ENCODE peak calls at places on chromosomes 3 and 15, in four cellular contexts. One of them, this sample, is unnamed.
A peak's percentile ranks its signal among the peaks of the same experiment; 100 is the strongest.

GRCh38 chr3:30775070-30775469 is 119.4 kb downstream of the GADL1 start:
- DNase-seq in K562: no peak
- DNase-seq in H1: no peak
- DNase-seq in HepG2: no peak
- DNase-seq in this sample: no peak

GRCh38 chr3:107242579-107242978 is 134.7 kb upstream of the CCDC54 start:
- DNase-seq in H1: no peak
- DNase-seq in HepG2: no peak
- DNase-seq in K562: no peak
- DNase-seq in this sample: no peak

GRCh38 chr3:76873509-76874242 is 166.2 kb upstream of the ROBO2 start:
- DNase-seq in H1: no peak
- DNase-seq in HepG2: peak; percentile 1
- DNase-seq in K562: no peak
- DNase-seq in this sample: no peak

GRCh38 chr15:78209646-78210348 is 24.6 kb downstream of the ACSBG1 start:
- DNase-seq in HepG2: no peak
- DNase-seq in H1: peak; percentile 16
- DNase-seq in K562: no peak
- DNase-seq in this sample: no peak

GRCh38 chr3:69305011-69305410 is 80.9 kb downstream of the FRMD4B start:
- DNase-seq in H1: no peak
- DNase-seq in K562: no peak
- DNase-seq in HepG2: no peak
- DNase-seq in this sample: no peak

GRCh38 chr15:34365073-34365825 is 1.7 kb downstream of the LPCAT4 start:
- DNase-seq in H1: no peak
- DNase-seq in K562: no peak
- DNase-seq in HepG2: no peak
- DNase-seq in this sample: no peak

GRCh38 chr3:48238506-48239085 is 2.3 kb upstream of the ZNF589 start:
- DNase-seq in HepG2: no peak
- DNase-seq in K562: no peak
- DNase-seq in H1: no peak
- DNase-seq in this sample: no peak

GRCh38 chr3:59555593-59556315 is 505.9 kb upstream of the CFAP20DC start:
- DNase-seq in H1: no peak
- DNase-seq in K562: no peak
- DNase-seq in HepG2: no peak
- DNase-seq in this sample: no peak

GRCh38 chr15:98416222-98416835 is 232.0 kb upstream of the IGF1R start:
- DNase-seq in HepG2: no peak
- DNase-seq in H1: no peak
- DNase-seq in K562: no peak
- DNase-seq in this sample: no peak

GRCh38 chr3:170346481-170347125 is 10.9 kb upstream of the SKIL start:
- DNase-seq in H1: no peak
- DNase-seq in K562: no peak
- DNase-seq in HepG2: no peak
- DNase-seq in this sample: peak; percentile 59

GRCh38 chr3:82194870-82195269 is 433.4 kb upstream of the GBE1 start:
- DNase-seq in H1: no peak
- DNase-seq in K562: no peak
- DNase-seq in HepG2: no peak
- DNase-seq in this sample: no peak
- TF ChIP-seq JUN in H1: no peak
- TF ChIP-seq JUN in K562: no peak
- TF ChIP-seq JUN in HepG2: no peak
- TF ChIP-seq JUN in this sample: no peak

GRCh38 chr3:80213076-80213475 is 445.3 kb upstream of the ROBO1 start:
- DNase-seq in H1: no peak
- DNase-seq in HepG2: no peak
- DNase-seq in K562: no peak
- DNase-seq in this sample: no peak
- TF ChIP-seq HDAC2 in H1: no peak
- TF ChIP-seq HDAC2 in HepG2: no peak
- TF ChIP-seq HDAC2 in K562: no peak
- TF ChIP-seq HDAC2 in this sample: no peak

DNA sequence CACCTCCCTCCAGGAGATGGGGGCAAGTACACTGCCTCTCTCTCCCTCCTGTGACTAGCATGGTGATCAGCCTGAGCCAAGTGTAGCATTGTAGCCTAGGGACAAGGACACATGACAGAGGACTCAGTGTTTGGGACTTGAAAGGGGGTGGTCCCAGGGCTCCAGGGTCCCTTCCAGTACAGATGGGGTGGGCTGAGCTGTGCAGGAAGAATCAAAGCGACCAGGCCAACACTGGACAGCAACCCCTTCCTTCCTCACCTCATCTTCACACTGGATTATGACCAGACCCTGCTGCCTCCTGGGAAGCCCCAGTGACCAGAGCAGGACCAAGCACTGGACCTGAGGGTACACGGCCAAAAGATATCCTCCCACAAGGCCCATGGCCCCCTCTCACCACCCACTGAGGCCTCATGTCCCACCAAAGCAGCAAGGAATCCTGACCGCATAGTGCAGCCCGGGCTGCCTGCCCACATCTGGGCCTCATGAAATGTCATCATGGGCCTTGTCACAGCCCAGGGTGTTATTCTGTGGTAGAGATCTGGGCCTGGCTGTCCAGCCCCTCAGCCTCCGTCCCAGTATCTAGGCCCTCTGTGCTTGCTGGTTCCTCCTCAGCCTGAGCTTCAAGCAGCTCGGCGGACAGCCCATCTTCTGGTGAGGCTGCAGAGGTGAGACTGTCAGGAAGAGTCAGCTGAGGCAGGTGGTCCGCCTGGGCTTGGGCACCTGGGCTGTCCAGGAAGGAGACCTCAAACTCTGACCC is 9.5 kb downstream of the GORASP1 start:
- DNase-seq in HepG2: no peak
- DNase-seq in H1: peak; percentile 33
- DNase-seq in K562: no peak
- DNase-seq in this sample: no peak
- H3K27ac ChIP-seq in HepG2: no peak overlapping the region
- H3K27ac ChIP-seq in H1: no peak overlapping the region
- H3K27ac ChIP-seq in K562: no peak overlapping the region
- H3K27ac ChIP-seq in this sample: no peak overlapping the region

GRCh38 chr15:99999282-100000070 is 266.2 kb upstream of the LYSMD4 start:
- DNase-seq in H1: no peak
- DNase-seq in K562: no peak
- DNase-seq in HepG2: no peak
- DNase-seq in this sample: no peak
- TF ChIP-seq JUN in H1: no peak
- TF ChIP-seq JUN in K562: no peak
- TF ChIP-seq JUN in HepG2: no peak
- TF ChIP-seq JUN in this sample: no peak

DNA sequence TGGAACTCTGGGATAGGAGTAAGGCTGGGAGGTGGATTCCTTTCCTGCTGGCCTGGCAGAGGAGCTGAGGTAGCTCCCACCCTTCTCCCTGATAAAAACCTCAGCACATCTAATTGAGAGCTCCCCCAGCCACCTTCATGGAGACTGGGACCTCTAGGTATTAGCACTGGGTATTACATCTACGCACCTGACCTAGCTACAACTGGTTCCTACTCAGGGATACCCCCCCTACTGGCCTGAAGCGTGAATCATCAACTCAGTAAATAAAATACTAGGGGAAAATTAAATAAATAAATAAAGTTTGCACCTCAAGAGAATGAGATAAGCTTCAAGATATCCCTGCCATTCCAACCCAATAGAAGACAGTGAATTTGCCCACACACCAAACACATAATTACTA is 140.4 kb downstream of the NEK10 start:
- DNase-seq in H1: no peak
- DNase-seq in K562: no peak
- DNase-seq in HepG2: peak; percentile 39
- DNase-seq in this sample: peak; percentile 43
- TF ChIP-seq HDAC2 in H1: no peak
- TF ChIP-seq HDAC2 in K562: no peak
- TF ChIP-seq HDAC2 in HepG2: no peak
- TF ChIP-seq HDAC2 in this sample: no peak

GRCh38 chr3:117558681-117559080 is 849.1 kb downstream of the TUSC7 start:
- DNase-seq in K562: no peak
- DNase-seq in HepG2: no peak
- DNase-seq in H1: no peak
- DNase-seq in this sample: no peak

GRCh38 chr3:117562000-117562399 is 852.4 kb downstream of the TUSC7 start:
- DNase-seq in K562: no peak
- DNase-seq in HepG2: no peak
- DNase-seq in H1: no peak
- DNase-seq in this sample: no peak

GRCh38 chr3:117553461-117553860 is 843.9 kb downstream of the TUSC7 start:
- DNase-seq in K562: no peak
- DNase-seq in H1: no peak
- DNase-seq in HepG2: no peak
- DNase-seq in this sample: peak; percentile 31

GRCh38 chr3:117557008-117557407 is 847.4 kb downstream of the TUSC7 start:
- DNase-seq in H1: no peak
- DNase-seq in HepG2: no peak
- DNase-seq in K562: no peak
- DNase-seq in this sample: no peak

DNA sequence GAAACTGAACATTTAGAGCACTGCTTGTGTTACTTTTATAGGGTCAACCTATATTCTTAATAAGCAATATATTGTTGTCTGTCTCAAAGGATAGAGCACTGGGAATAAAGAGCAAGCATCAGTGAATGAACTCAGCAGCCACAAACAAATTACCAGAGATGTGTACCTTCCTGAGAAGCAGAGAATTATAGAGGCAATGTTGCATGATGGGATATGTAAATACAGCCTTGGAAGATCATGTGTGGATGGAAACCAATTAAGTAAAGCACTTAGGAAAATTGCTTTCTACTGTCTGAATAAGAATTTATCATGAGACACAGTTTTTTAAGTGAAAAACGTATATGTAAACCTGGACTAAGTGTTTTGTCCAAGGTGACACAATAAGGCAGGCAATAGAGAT is 847.9 kb downstream of the TUSC7 start:
- DNase-seq in K562: no peak
- DNase-seq in HepG2: no peak
- DNase-seq in H1: no peak
- DNase-seq in this sample: no peak
- H3K27ac ChIP-seq in K562: no peak overlapping the region
- H3K27ac ChIP-seq in HepG2: no peak overlapping the region
- H3K27ac ChIP-seq in H1: no peak overlapping the region
- H3K27ac ChIP-seq in this sample: no peak overlapping the region

GRCh38 chr3:95151590-95151989 is 1088.7 kb downstream of the NSUN3 start:
- DNase-seq in K562: no peak
- DNase-seq in H1: no peak
- DNase-seq in HepG2: no peak
- DNase-seq in this sample: no peak

GRCh38 chr3:95154775-95155174 is 1091.9 kb downstream of the NSUN3 start:
- DNase-seq in K562: no peak
- DNase-seq in HepG2: no peak
- DNase-seq in H1: no peak
- DNase-seq in this sample: no peak
- TF ChIP-seq JUN in K562: no peak
- TF ChIP-seq JUN in HepG2: no peak
- TF ChIP-seq JUN in H1: no peak
- TF ChIP-seq JUN in this sample: no peak

GRCh38 chr15:45161666-45162065 is 26.1 kb downstream of the SHF start:
- DNase-seq in H1: no peak
- DNase-seq in K562: no peak
- DNase-seq in HepG2: no peak
- DNase-seq in this sample: no peak
- TF ChIP-seq HDAC2 in H1: no peak
- TF ChIP-seq HDAC2 in K562: no peak
- TF ChIP-seq HDAC2 in HepG2: no peak
- TF ChIP-seq HDAC2 in this sample: no peak